ENCODE peak calls at places on chromosomes 13 and 19, in five cellular contexts. Z, L, R, N and X are unnamed samples.

GRCh38 chr19:6238643-6239281 is 41.0 kb downstream of the MLLT1 start:
- DNase-seq in Z (peak), L (no peak), R (peak), N (peak), X (no peak)

GRCh38 chr13:21014666-21015170 is 46.7 kb downstream of the LATS2 start:
- DNase-seq in L (no peak), R (peak), N (peak), Z (peak), X (no peak)

GRCh38 chr13:50124536-50125305 is 109.5 kb downstream of the KCNRG start:
- DNase-seq in L (no peak), N (peak), R (peak), Z (peak), X (peak)

GRCh38 chr13:28268800-28269223 is 130.5 kb downstream of the PAN3 start:
- DNase-seq in R (no peak), N (no peak), L (no peak), Z (no peak), X (peak)

GRCh38 chr13:59492030-59492636 is 671.6 kb downstream of the DIAPH3 start:
- DNase-seq in R (no peak), Z (peak), L (no peak), N (no peak), X (no peak)

GRCh38 chr19:15556634-15557181 is 48.4 kb downstream of the CYP4F22 start:
- DNase-seq in L (no peak), R (no peak), Z (no peak), N (no peak), X (no peak)

GRCh38 chr13:36788276-36788675 is 30.7 kb upstream of the RFXAP start:
- DNase-seq in N (peak), Z (peak), L (no peak), R (peak), X (no peak)

GRCh38 chr19:40465025-40465780 is at the start of gene BLVRB:
- DNase-seq in Z (peak), R (peak), N (peak), L (no peak), X (peak)

GRCh38 chr13:36543671-36544070 is 111.4 kb downstream of the CCNA1 start:
- DNase-seq in N (no peak), L (no peak), Z (no peak), R (no peak), X (no peak)

GRCh38 chr13:83048419-83048818 is 833.9 kb downstream of the SLITRK1 start:
- DNase-seq in N (peak), L (no peak), R (no peak), Z (peak), X (no peak)

GRCh38 chr13:58437436-58437835 is 805.9 kb downstream of the PCDH17 start:
- DNase-seq in L (no peak), N (no peak), R (no peak), Z (no peak), X (no peak)

GRCh38 chr19:31641591-31641990 is 292.4 kb upstream of the TSHZ3 start:
- DNase-seq in Z (no peak), L (no peak), N (peak), R (no peak), X (no peak)

GRCh38 chr19:289651-290538 is 1.3 kb downstream of the PLPP2 start:
- DNase-seq in L (peak), N (peak), Z (peak), R (no peak), X (no peak)

GRCh38 chr13:102530751-102531150 is 66.0 kb upstream of the TPP2 start:
- DNase-seq in Z (no peak), N (no peak), L (no peak), R (no peak), X (no peak)

GRCh38 chr13:24306632-24307031 is 2.7 kb upstream of the C1QTNF9 start:
- DNase-seq in Z (peak), N (peak), L (no peak), R (peak), X (no peak)

GRCh38 chr13:99967884-99968520 is 3.6 kb downstream of the ZIC5 start:
- DNase-seq in L (no peak), R (no peak), Z (no peak), N (no peak), X (no peak)

GRCh38 chr13:77584111-77584510 is 48.6 kb downstream of the SCEL start:
- DNase-seq in L (no peak), N (no peak), R (no peak), Z (no peak), X (no peak)

GRCh38 chr13:20156711-20157110 is 4.1 kb downstream of the GJA3 start:
- DNase-seq in L (no peak), R (no peak), Z (no peak), N (no peak), X (no peak)

GRCh38 chr13:81540777-81541176 is 1199.9 kb upstream of the SPRY2 start:
- DNase-seq in L (no peak), Z (no peak), N (no peak), R (peak), X (no peak)

GRCh38 chr13:43905435-43906031 is 25.8 kb downstream of the LACC1 start:
- DNase-seq in L (no peak), R (peak), Z (peak), N (peak), X (peak)

DNA sequence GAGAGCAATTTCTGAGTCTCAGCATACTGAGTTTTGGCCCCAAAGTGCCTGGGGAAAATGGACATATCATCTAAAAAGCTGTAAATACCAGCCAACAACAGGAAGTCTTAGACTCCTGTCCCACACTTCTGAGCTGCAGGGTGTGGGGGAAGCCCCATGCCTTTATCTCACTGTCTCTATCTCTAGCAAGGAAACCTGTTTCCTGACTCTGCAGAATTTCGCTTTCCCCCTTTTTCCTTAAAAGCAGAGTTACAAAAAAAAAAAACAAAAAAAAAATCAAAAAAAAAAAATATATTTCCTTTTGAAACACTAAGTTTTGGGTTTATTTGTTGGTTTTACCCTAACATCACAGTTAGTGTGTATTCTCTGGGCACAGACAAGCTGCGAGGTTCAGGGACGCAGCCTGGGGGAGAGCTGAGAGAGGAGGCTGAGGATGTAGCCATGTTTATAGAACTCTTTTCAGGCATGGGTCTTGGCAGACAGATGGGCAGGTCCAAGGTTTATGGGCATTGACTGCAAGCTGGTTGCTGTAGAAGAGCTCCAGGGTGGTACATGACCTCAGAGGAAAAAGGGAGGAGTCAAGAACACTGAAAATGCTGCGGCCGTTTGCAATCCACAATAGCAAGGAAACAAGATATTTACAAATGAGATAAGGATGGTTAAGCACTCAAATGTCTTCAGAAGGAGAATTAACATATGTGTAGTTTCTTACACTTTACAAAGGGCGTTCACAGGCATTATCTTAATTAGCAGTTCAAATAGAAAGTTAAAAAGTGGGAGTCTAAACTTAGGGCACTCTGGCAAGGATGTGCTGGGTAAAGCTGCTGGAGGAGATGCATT is 4.9 kb downstream of the MBNL2 start:
- DNase-seq in Z (no peak), R (no peak), L (no peak), N (no peak), X (peak)
- H3K4me3 ChIP-seq in Z (no peak), R (peak), L (no peak), N (no peak), X (peak)

DNA sequence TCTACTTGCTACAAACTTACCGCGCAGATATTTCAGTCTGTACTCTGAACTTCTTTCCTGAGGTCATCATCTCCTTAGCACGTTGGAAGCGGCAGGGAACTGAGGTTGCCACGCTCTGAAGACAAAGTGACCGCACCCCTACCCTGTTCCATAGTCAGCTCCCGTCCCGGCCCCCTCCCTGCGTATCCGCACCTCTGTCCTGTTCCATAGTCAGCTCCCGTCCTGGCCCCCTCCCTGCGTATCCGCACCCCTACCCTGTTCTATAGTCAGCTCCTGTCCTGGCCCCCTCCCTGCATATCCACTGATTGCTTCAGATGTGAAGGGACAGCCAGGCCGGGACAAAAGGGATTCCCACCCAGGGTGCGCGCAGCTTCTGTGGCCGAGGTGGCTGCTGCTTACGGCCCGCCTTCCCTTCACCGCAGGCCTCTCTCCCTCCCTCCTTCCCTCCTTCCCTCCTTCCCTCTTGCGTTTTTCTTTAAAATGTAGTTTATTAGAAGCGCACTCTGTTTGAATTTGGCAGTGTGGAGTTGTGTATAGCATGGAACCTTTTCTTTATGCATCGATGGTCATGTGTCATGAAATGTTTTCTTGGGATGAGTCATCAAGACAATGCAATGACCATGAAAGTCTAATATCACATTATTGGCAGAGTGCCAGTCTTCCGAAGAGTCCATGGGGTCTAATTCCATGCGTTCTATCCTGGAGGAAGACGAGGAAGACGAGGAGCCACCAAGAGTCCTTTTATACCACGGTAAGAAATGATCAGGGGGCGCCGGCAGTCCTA is 21.9 kb upstream of the NDUFS7 start:
- DNase-seq in R (peak), Z (peak), N (peak), L (no peak), X (no peak)
- H3K4me2 ChIP-seq in R (peak), Z (peak), N (peak), L (peak), X (no peak)

DNA sequence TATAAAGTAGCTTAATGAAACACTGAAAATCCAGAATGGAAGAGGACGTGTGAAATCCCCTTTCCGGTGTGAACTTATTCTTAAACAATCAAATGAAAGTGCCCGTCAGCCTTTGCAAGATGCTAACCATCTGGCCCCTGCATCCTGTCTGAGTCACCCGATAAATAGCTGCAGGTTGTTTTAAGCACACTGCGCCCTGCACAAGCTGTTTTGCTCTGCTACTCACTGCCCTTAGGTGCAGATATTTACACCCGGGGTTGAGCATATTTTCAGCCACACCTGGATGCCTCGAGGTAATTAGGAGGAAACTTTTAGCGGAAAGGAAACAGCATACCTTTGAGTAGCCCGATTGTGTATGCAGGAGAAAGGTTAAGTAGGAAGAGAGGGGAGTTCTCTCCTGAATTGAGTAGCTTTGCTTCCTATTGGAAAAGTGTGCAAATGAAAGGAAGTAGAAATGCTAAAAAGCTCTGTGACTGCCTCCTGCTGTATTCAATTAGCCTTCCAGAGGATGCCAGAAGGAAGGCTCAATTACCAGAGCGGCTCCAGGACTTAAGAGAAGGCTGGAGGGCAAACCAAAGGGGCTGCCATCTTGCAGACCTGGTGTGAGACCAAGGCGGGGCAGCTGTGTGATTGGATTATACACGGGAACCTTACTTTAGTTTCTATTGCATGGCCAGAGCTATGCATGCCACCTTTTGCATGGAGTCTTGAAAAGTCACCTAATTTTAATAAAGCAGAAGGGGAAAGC is 42.5 kb downstream of the IRS2 start:
- DNase-seq in R (peak), L (peak), N (peak), Z (peak), X (peak)
- H3K4me3 ChIP-seq in R (no peak), L (no peak), N (no peak), Z (no peak), X (no peak)

GRCh38 chr19:50838239-50838638 is 4.9 kb upstream of the KLK15 start:
- DNase-seq in N (no peak), L (no peak), Z (no peak), R (no peak), X (peak)
- H3K4me2 ChIP-seq in N (no peak), L (no peak), Z (no peak), R (no peak), X (no peak)

GRCh38 chr13:95002968-95003813 is 290.8 kb upstream of the SOX21 start:
- DNase-seq in L (no peak), N (no peak), R (no peak), Z (no peak), X (no peak)
- H3K4me3 ChIP-seq in L (no peak), N (peak), R (no peak), Z (peak), X (no peak)

DNA sequence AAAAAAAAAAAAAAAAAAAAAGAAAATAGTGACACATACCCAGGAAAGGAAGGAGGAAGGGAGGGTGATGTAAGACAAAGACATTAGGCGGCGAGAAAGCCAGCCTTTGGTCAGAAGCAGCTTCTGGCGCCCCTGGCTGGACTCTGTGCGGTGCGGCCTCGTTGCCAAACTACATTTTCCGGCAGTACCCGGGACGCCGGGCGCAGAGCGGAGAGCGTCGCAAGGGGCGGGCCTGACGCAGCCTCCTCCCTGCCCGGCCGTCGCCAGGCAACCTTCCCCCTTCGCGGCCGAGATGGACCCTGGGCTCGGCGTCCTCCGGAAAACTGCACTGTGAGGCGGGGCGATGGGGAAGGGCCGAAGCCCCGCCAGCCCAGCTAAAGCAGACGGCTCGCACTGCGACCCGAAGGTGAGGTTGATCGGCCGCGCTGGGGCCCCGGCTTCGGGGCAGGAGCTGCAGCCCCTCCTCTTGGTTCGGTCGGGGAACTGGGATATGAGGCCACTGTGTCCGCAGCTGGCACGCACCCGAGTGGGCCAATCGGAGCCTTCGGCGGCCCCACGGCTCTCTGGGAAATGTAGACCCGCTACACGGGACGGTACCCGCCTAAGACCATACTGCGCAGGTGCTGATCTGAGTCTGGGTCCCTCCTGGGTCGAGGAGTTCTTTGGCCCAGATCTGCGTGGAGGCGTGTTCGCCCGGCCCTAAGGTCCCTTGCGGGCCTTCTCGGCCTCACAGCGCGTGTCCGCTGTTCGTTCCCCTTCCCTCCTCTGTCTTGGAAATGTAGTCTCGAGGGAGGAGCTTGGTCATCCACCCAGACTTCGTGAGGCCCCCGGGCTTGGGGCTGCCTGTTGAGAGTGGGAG is 2.3 kb upstream of the MZF1 start:
- DNase-seq in R (peak), Z (peak), N (peak), L (peak), X (peak)
- H3K4me2 ChIP-seq in R (peak), Z (peak), N (peak), L (peak), X (peak)

DNA sequence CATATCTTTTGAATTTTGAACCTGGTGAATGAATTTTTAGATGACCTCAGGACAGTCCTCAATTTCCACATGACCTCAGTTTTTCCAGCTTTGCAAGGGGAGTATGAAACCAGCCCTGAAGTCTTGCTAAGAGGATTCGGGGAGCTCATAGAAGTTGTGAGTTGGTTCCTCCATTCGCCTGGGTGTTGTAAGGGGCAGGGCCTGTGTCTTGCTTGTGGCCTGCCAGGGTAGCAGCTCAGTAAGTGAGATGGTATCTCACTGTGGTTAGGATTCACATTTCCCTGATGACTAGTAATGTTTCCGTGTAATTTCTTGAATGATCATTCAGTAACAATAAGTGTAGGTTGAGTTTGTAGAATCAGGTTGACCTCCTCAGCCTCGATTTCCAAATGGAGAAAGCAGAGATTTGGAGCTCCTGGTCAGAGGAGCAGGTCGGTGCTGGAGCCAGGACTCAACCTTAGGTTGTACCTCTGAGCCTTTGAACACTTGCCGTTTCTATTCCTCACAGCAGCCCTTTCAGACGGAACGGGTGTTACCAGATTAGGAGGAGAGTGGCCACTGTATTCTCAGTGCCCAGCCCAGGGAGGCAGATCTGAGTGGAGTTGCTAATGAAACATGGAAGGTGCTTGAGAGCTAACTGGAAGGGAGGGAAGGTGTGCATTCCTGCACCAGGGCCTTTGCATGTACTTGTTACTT is 14.6 kb downstream of the NACC1 start:
- DNase-seq in Z (peak), N (peak), L (no peak), R (peak), X (no peak)
- H3K4me3 ChIP-seq in Z (no peak), N (no peak), L (no peak), R (no peak), X (no peak)

GRCh38 chr13:46131705-46132104 is 26.9 kb upstream of the CPB2 start:
- DNase-seq in Z (no peak), R (no peak), N (no peak), L (no peak), X (no peak)

GRCh38 chr13:46129955-46130354 is 25.1 kb upstream of the CPB2 start:
- DNase-seq in Z (no peak), R (no peak), N (no peak), L (no peak), X (no peak)

GRCh38 chr13:46134494-46134893 is 29.7 kb upstream of the CPB2 start:
- DNase-seq in L (no peak), N (no peak), R (no peak), Z (no peak), X (no peak)

GRCh38 chr13:46134961-46135522 is 30.2 kb upstream of the CPB2 start:
- DNase-seq in R (peak), L (no peak), Z (peak), N (peak), X (no peak)

DNA sequence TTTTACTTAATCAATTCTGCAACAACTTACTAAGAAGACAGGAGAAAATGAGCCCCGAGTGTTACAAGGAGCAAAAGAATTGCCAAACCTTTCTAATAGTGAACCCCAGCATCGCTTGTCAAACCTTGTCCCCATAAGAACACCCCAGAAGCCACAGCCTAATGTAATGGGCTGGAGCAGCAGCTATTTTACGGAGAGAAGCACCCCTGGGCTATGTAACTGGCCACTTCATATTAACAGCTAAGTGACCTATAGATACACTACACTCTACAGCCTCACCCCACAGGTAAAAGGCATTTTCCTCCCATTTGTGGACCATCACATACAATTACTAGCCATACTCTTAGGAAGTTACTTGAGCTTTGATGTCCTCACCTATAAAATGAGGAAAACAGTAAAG is 27.3 kb upstream of the CPB2 start:
- DNase-seq in N (no peak), L (no peak), R (no peak), Z (no peak), X (no peak)
- H3K4me2 ChIP-seq in N (no peak), L (no peak), R (no peak), Z (no peak), X (no peak)

DNA sequence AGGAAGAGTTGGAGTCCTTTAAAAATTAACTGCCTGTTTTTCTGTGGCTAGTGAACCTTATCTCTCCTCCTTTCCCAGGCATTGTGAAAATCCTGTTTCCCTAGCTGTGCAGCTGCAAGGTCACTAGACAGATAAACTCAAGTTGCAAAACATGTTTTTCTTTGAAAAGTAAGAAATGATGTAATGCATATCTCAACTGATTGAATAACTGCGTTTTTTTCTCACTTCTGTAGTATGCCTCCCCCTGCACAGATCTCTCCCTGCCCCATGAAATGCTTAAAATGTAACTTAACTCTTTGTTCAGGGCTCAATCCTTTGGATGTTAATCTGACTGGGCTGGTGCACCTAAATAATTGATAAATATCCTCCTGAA is 27.7 kb upstream of the CYSLTR2 start:
- DNase-seq in N (peak), Z (peak), L (no peak), R (peak), X (no peak)
- H3K4me3 ChIP-seq in N (no peak), Z (no peak), L (no peak), R (no peak), X (no peak)

GRCh38 chr19:5147971-5148793 is 179.3 kb downstream of the KDM4B start:
- DNase-seq in R (no peak), L (no peak), Z (no peak), N (no peak), X (no peak)
- H3K4me2 ChIP-seq in R (no peak), L (peak), Z (no peak), N (peak), X (no peak)